ENCODE peak calls at places on chromosomes 5 and 9, in seven cellular contexts. One of them, this sample, is unnamed.

GRCh38 chr9:124455820-124456219 is 5.6 kb downstream of the ADGRD2 start:
- DNase-seq in Calu3: no peak
- DNase-seq in stomach: no peak
- DNase-seq in GM06990: no peak
- DNase-seq in heart right ventricle: no peak
- DNase-seq in choroid plexus epithelial cell: no peak
- DNase-seq in epithelial cell of esophagus: no peak
- DNase-seq in this sample: no peak

GRCh38 chr5:127802477-127802865 is 99.3 kb downstream of the CCDC192 start:
- DNase-seq in Calu3: no peak
- DNase-seq in stomach: no peak
- DNase-seq in GM06990: no peak
- DNase-seq in heart right ventricle: no peak
- DNase-seq in choroid plexus epithelial cell: peak
- DNase-seq in epithelial cell of esophagus: no peak
- DNase-seq in this sample: no peak

GRCh38 chr5:150672884-150673275 is 11.8 kb downstream of the MYOZ3 start:
- DNase-seq in Calu3: no peak
- DNase-seq in stomach: no peak
- DNase-seq in GM06990: no peak
- DNase-seq in heart right ventricle: no peak
- DNase-seq in choroid plexus epithelial cell: no peak
- DNase-seq in epithelial cell of esophagus: no peak
- DNase-seq in this sample: no peak

GRCh38 chr5:39714036-39714698 is 289.4 kb upstream of the DAB2 start:
- DNase-seq in Calu3: peak
- DNase-seq in stomach: peak
- DNase-seq in GM06990: no peak
- DNase-seq in heart right ventricle: peak
- DNase-seq in choroid plexus epithelial cell: peak
- DNase-seq in epithelial cell of esophagus: peak
- DNase-seq in this sample: peak

GRCh38 chr5:95392593-95393182 is 1.5 kb downstream of the FAM81B start:
- DNase-seq in Calu3: peak
- DNase-seq in stomach: no peak
- DNase-seq in GM06990: no peak
- DNase-seq in heart right ventricle: no peak
- DNase-seq in choroid plexus epithelial cell: peak
- DNase-seq in epithelial cell of esophagus: peak
- DNase-seq in this sample: no peak

GRCh38 chr9:107751522-107752235 is 262.1 kb upstream of the KLF4 start:
- DNase-seq in Calu3: peak
- DNase-seq in stomach: peak
- DNase-seq in GM06990: peak
- DNase-seq in heart right ventricle: no peak
- DNase-seq in choroid plexus epithelial cell: peak
- DNase-seq in epithelial cell of esophagus: peak
- DNase-seq in this sample: no peak

GRCh38 chr5:58072202-58072791 is 387.6 kb downstream of the PLK2 start:
- DNase-seq in Calu3: no peak
- DNase-seq in stomach: no peak
- DNase-seq in GM06990: no peak
- DNase-seq in heart right ventricle: no peak
- DNase-seq in choroid plexus epithelial cell: peak
- DNase-seq in epithelial cell of esophagus: no peak
- DNase-seq in this sample: no peak

GRCh38 chr9:120390637-120391190 is 189.3 kb downstream of the CDK5RAP2 start:
- DNase-seq in Calu3: no peak
- DNase-seq in stomach: no peak
- DNase-seq in GM06990: no peak
- DNase-seq in heart right ventricle: no peak
- DNase-seq in choroid plexus epithelial cell: no peak
- DNase-seq in epithelial cell of esophagus: no peak
- DNase-seq in this sample: no peak

GRCh38 chr5:23523998-23524397 is 16.6 kb downstream of the PRDM9 start:
- DNase-seq in Calu3: no peak
- DNase-seq in stomach: no peak
- DNase-seq in GM06990: no peak
- DNase-seq in heart right ventricle: no peak
- DNase-seq in choroid plexus epithelial cell: no peak
- DNase-seq in epithelial cell of esophagus: no peak
- DNase-seq in this sample: no peak

GRCh38 chr5:132093310-132093709 is 19.7 kb downstream of the CSF2 start:
- DNase-seq in Calu3: no peak
- DNase-seq in stomach: no peak
- DNase-seq in GM06990: no peak
- DNase-seq in heart right ventricle: no peak
- DNase-seq in choroid plexus epithelial cell: no peak
- DNase-seq in epithelial cell of esophagus: no peak
- DNase-seq in this sample: no peak

GRCh38 chr5:145598184-145598583 is 237.0 kb downstream of the PRELID2 start:
- DNase-seq in Calu3: no peak
- DNase-seq in stomach: no peak
- DNase-seq in GM06990: no peak
- DNase-seq in heart right ventricle: no peak
- DNase-seq in choroid plexus epithelial cell: no peak
- DNase-seq in epithelial cell of esophagus: peak
- DNase-seq in this sample: no peak

GRCh38 chr5:130885027-130885426 is 280.0 kb downstream of the HINT1 start:
- DNase-seq in Calu3: no peak
- DNase-seq in stomach: no peak
- DNase-seq in GM06990: no peak
- DNase-seq in heart right ventricle: no peak
- DNase-seq in choroid plexus epithelial cell: no peak
- DNase-seq in epithelial cell of esophagus: no peak
- DNase-seq in this sample: no peak

GRCh38 chr5:31029925-31030324 is 163.6 kb upstream of the CDH6 start:
- DNase-seq in Calu3: no peak
- DNase-seq in stomach: no peak
- DNase-seq in GM06990: no peak
- DNase-seq in heart right ventricle: no peak
- DNase-seq in choroid plexus epithelial cell: no peak
- DNase-seq in epithelial cell of esophagus: no peak
- DNase-seq in this sample: no peak

GRCh38 chr5:95712347-95712958 is 18.7 kb upstream of the RHOBTB3 start:
- DNase-seq in Calu3: peak
- DNase-seq in stomach: no peak
- DNase-seq in GM06990: no peak
- DNase-seq in heart right ventricle: no peak
- DNase-seq in choroid plexus epithelial cell: peak
- DNase-seq in epithelial cell of esophagus: peak
- DNase-seq in this sample: no peak

GRCh38 chr9:76433851-76434250 is 25.1 kb upstream of the GCNT1 start:
- DNase-seq in Calu3: no peak
- DNase-seq in stomach: no peak
- DNase-seq in GM06990: no peak
- DNase-seq in heart right ventricle: no peak
- DNase-seq in choroid plexus epithelial cell: peak
- DNase-seq in epithelial cell of esophagus: peak
- DNase-seq in this sample: no peak

GRCh38 chr9:116323012-116323411 is 169.4 kb downstream of the PAPPA start:
- DNase-seq in Calu3: no peak
- DNase-seq in stomach: no peak
- DNase-seq in GM06990: no peak
- DNase-seq in heart right ventricle: no peak
- DNase-seq in choroid plexus epithelial cell: no peak
- DNase-seq in epithelial cell of esophagus: no peak
- DNase-seq in this sample: no peak

GRCh38 chr5:111494350-111494999 is 17.9 kb downstream of the STARD4 start:
- DNase-seq in Calu3: no peak
- DNase-seq in stomach: no peak
- DNase-seq in GM06990: no peak
- DNase-seq in heart right ventricle: no peak
- DNase-seq in choroid plexus epithelial cell: peak
- DNase-seq in epithelial cell of esophagus: peak
- DNase-seq in this sample: no peak

DNA sequence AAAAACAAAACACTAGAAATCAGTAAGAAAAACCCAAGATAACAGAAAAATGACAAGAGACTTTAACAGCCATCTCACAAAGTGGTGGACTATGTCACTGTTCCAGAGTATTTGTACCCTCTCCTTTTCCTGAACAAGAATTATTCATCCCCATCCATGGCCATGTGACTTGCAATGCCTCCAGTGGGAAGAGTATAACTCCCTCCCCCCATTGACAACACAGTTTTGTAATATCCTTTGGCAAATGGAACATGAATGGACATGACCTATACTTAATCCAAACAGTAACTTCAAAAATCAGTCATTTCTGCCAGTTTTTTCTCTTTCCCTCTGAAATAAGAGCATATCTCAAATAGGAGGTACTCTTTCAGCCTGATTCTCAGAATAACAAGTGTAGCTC is 33.9 kb downstream of the PTBP3 start:
- DNase-seq in Calu3: no peak
- DNase-seq in stomach: no peak
- DNase-seq in GM06990: no peak
- DNase-seq in heart right ventricle: no peak
- DNase-seq in choroid plexus epithelial cell: peak
- DNase-seq in epithelial cell of esophagus: peak
- DNase-seq in this sample: no peak
- TF ChIP-seq CTCF in Calu3: no peak
- TF ChIP-seq CTCF in stomach: no peak
- TF ChIP-seq CTCF in GM06990: no peak
- TF ChIP-seq CTCF in heart right ventricle: no peak
- TF ChIP-seq CTCF in choroid plexus epithelial cell: no peak
- TF ChIP-seq CTCF in epithelial cell of esophagus: no peak
- TF ChIP-seq CTCF in this sample: no peak

DNA sequence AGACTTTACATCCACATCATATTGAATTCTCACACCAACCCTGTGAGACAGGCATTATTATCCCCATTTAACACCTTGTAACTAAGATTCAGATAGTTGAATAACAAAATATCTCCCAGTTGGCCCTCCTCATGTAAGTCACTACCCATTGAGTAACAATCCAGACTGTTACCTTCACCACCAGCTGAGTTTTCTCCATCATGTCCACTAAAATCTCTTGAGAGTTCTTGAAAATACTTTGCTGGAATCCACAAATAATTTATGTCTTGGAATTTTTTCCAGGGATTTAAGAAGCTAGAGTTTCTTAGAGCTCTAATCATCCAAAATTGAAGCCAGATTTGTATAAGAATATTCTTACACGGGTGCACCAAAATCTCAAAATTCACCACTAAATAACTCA is 2.7 kb downstream of the PTPDC1 start:
- DNase-seq in Calu3: no peak
- DNase-seq in stomach: no peak
- DNase-seq in GM06990: no peak
- DNase-seq in heart right ventricle: no peak
- DNase-seq in choroid plexus epithelial cell: no peak
- DNase-seq in epithelial cell of esophagus: peak
- DNase-seq in this sample: no peak
- TF ChIP-seq CTCF in Calu3: no peak
- TF ChIP-seq CTCF in stomach: no peak
- TF ChIP-seq CTCF in GM06990: no peak
- TF ChIP-seq CTCF in heart right ventricle: no peak
- TF ChIP-seq CTCF in choroid plexus epithelial cell: no peak
- TF ChIP-seq CTCF in epithelial cell of esophagus: no peak
- TF ChIP-seq CTCF in this sample: no peak

DNA sequence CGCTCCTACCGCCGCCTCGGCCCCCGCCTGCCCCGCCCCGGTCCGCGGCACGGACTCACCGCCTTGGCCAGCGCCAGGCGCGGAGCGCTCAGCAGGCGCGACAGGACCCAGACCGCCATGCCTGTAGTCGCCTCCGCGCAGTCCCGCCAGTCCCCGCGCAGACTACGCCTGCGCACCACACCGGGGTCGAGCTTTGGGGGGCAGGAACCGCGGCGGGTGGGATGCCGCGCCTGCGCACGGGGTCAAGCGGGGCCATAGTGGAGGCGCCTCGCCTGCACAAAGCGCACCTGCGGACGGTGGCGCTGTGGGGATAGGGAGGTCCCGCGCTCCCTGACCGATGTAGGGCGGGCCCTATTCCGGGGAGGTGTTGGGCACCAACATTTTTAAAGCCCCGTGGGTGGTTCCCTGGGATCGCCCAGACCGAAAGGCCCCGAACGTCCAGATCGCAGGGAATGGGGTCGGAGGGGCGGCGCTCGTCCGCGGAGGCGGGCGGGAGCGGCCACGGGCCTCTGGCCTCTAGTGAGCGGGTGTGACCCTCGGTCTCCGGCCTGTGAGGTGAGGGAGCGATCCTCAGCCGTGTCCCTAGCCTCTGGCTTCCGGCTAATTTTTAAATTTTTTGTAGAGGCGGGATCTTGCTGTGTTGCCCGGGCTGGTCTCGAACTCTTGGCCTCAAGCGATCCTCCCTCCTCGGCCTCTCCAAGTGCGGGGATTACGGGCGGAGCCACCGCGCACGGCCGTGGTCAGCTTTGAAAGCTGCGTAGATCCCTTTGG is 70.8 kb upstream of the LPCAT1 start:
- DNase-seq in Calu3: peak
- DNase-seq in stomach: peak
- DNase-seq in GM06990: peak
- DNase-seq in heart right ventricle: peak
- DNase-seq in choroid plexus epithelial cell: no peak
- DNase-seq in epithelial cell of esophagus: peak
- DNase-seq in this sample: peak
- TF ChIP-seq CTCF in Calu3: peak
- TF ChIP-seq CTCF in stomach: peak
- TF ChIP-seq CTCF in GM06990: peak
- TF ChIP-seq CTCF in heart right ventricle: peak
- TF ChIP-seq CTCF in choroid plexus epithelial cell: no peak
- TF ChIP-seq CTCF in epithelial cell of esophagus: peak
- TF ChIP-seq CTCF in this sample: peak

GRCh38 chr5:141843156-141843927 is 34.9 kb downstream of the PCDH1 start:
- DNase-seq in Calu3: peak
- DNase-seq in stomach: peak
- DNase-seq in GM06990: no peak
- DNase-seq in heart right ventricle: no peak
- DNase-seq in choroid plexus epithelial cell: peak
- DNase-seq in epithelial cell of esophagus: peak
- DNase-seq in this sample: no peak

GRCh38 chr5:141844414-141845097 is 33.7 kb downstream of the PCDH1 start:
- DNase-seq in Calu3: no peak
- DNase-seq in stomach: no peak
- DNase-seq in GM06990: no peak
- DNase-seq in heart right ventricle: no peak
- DNase-seq in choroid plexus epithelial cell: no peak
- DNase-seq in epithelial cell of esophagus: no peak
- DNase-seq in this sample: no peak

GRCh38 chr5:141846031-141846430 is 32.2 kb downstream of the PCDH1 start:
- DNase-seq in Calu3: no peak
- DNase-seq in stomach: peak
- DNase-seq in GM06990: no peak
- DNase-seq in heart right ventricle: peak
- DNase-seq in choroid plexus epithelial cell: peak
- DNase-seq in epithelial cell of esophagus: peak
- DNase-seq in this sample: peak

GRCh38 chr5:141848771-141849370 is 29.3 kb downstream of the PCDH1 start:
- DNase-seq in Calu3: peak
- DNase-seq in stomach: peak
- DNase-seq in GM06990: no peak
- DNase-seq in heart right ventricle: peak
- DNase-seq in choroid plexus epithelial cell: peak
- DNase-seq in epithelial cell of esophagus: peak
- DNase-seq in this sample: no peak

DNA sequence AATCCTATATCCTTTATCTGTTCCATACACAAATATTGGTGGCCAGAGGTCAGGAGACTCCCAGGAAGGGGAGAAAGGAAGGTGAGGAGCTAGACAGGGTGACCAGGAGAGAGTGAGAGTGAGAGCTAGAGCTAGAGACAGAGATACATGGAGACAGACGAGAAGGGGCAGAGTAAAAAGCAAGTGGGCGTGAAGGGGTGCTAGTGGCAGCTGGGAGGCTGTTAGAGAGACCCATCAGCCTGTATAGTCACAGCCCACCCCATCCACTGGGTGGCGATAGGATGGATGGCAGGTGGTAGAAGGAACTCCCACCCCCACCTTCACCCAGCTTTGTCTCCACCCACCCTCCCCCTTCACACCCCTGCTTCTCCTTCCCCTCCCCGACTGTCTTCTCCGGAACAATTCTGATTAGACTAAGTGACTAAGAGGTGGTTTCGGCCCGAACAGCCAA is 32.8 kb downstream of the PCDH1 start:
- DNase-seq in Calu3: no peak
- DNase-seq in stomach: no peak
- DNase-seq in GM06990: no peak
- DNase-seq in heart right ventricle: no peak
- DNase-seq in choroid plexus epithelial cell: no peak
- DNase-seq in epithelial cell of esophagus: no peak
- DNase-seq in this sample: no peak
- TF ChIP-seq CTCF in Calu3: no peak
- TF ChIP-seq CTCF in stomach: no peak
- TF ChIP-seq CTCF in GM06990: peak
- TF ChIP-seq CTCF in heart right ventricle: no peak
- TF ChIP-seq CTCF in choroid plexus epithelial cell: no peak
- TF ChIP-seq CTCF in epithelial cell of esophagus: no peak
- TF ChIP-seq CTCF in this sample: no peak